ENCODE peak calls at places on chromosomes 2 and 18, in seven cellular contexts. One of them, this sample, is unnamed.

GRCh38 chr2:215029936-215030335 is 108.5 kb downstream of the ABCA12 start:
- DNase-seq in cardiac fibroblast: no peak
- DNase-seq in fibroblast of lung: no peak
- DNase-seq in AG04449: no peak
- DNase-seq in AG10803: no peak
- DNase-seq in stomach: no peak
- DNase-seq in GM12864: no peak
- DNase-seq in this sample: no peak

GRCh38 chr18:37662546-37663339 is 97.1 kb upstream of the CELF4 start:
- DNase-seq in cardiac fibroblast: no peak
- DNase-seq in fibroblast of lung: no peak
- DNase-seq in AG04449: no peak
- DNase-seq in AG10803: no peak
- DNase-seq in stomach: no peak
- DNase-seq in GM12864: no peak
- DNase-seq in this sample: no peak

GRCh38 chr2:30108851-30109250 is 38.0 kb upstream of the YPEL5 start:
- DNase-seq in cardiac fibroblast: no peak
- DNase-seq in fibroblast of lung: no peak
- DNase-seq in AG04449: no peak
- DNase-seq in AG10803: no peak
- DNase-seq in stomach: no peak
- DNase-seq in GM12864: no peak
- DNase-seq in this sample: no peak

GRCh38 chr2:38602136-38602731 is 494 bp downstream of the HNRNPLL start:
- DNase-seq in cardiac fibroblast: no peak
- DNase-seq in fibroblast of lung: no peak
- DNase-seq in AG04449: no peak
- DNase-seq in AG10803: peak
- DNase-seq in stomach: peak
- DNase-seq in GM12864: no peak
- DNase-seq in this sample: peak

GRCh38 chr18:434410-434809 is 66.1 kb downstream of the COLEC12 start:
- DNase-seq in cardiac fibroblast: peak
- DNase-seq in fibroblast of lung: peak
- DNase-seq in AG04449: no peak
- DNase-seq in AG10803: peak
- DNase-seq in stomach: no peak
- DNase-seq in GM12864: no peak
- DNase-seq in this sample: no peak

GRCh38 chr18:43589611-43590151 is 312.4 kb upstream of the SYT4 start:
- DNase-seq in cardiac fibroblast: no peak
- DNase-seq in fibroblast of lung: no peak
- DNase-seq in AG04449: no peak
- DNase-seq in AG10803: no peak
- DNase-seq in stomach: no peak
- DNase-seq in GM12864: no peak
- DNase-seq in this sample: no peak

GRCh38 chr2:110732422-110733413 is at the start of gene ACOXL:
- DNase-seq in cardiac fibroblast: no peak
- DNase-seq in fibroblast of lung: no peak
- DNase-seq in AG04449: no peak
- DNase-seq in AG10803: no peak
- DNase-seq in stomach: peak
- DNase-seq in GM12864: no peak
- DNase-seq in this sample: peak

GRCh38 chr2:231597014-231597611 is 4.4 kb downstream of the TEX44 start:
- DNase-seq in cardiac fibroblast: peak
- DNase-seq in fibroblast of lung: peak
- DNase-seq in AG04449: no peak
- DNase-seq in AG10803: peak
- DNase-seq in stomach: no peak
- DNase-seq in GM12864: peak
- DNase-seq in this sample: no peak

GRCh38 chr2:219444566-219445091 is 10.0 kb downstream of the SPEG start:
- DNase-seq in cardiac fibroblast: no peak
- DNase-seq in fibroblast of lung: no peak
- DNase-seq in AG04449: no peak
- DNase-seq in AG10803: no peak
- DNase-seq in stomach: no peak
- DNase-seq in GM12864: no peak
- DNase-seq in this sample: no peak

DNA sequence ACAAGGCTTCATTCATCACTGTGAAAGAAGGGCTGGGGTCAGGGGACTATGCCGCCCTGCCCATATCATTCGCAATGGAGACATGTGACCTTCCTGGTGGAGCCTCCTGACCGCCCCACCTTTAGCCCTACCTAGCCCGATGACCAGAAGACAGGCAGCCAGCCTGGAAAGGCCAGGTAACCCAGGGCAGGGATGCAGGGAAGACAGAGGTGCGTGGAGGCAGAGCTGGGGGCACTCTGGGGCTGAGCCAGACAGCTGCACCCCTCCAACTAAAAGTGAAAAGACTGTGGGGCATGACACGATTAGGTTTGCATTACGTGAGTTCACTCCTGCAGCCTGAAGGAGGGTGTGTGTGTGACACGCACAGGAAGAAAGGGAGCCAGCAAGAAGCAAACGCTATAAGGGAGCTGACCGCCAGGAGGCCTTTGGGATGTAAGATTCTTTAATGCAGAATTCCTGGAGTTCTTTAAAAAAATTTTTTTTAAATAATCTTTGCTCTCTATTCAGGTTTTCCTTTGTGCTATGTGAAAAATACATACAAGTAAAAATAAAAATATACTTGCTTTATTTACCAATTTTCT is 3.7 kb upstream of the HES6 start:
- DNase-seq in cardiac fibroblast: no peak
- DNase-seq in fibroblast of lung: no peak
- DNase-seq in AG04449: no peak
- DNase-seq in AG10803: no peak
- DNase-seq in stomach: no peak
- DNase-seq in GM12864: no peak
- DNase-seq in this sample: no peak
- TF ChIP-seq CTCF in cardiac fibroblast: peak
- TF ChIP-seq CTCF in fibroblast of lung: peak
- TF ChIP-seq CTCF in AG04449: no peak
- TF ChIP-seq CTCF in AG10803: no peak
- TF ChIP-seq CTCF in stomach: no peak
- TF ChIP-seq CTCF in GM12864: no peak
- TF ChIP-seq CTCF in this sample: peak

GRCh38 chr2:240560480-240561324 is 545 bp downstream of the DUSP28 start:
- DNase-seq in cardiac fibroblast: peak
- DNase-seq in fibroblast of lung: peak
- DNase-seq in AG04449: peak
- DNase-seq in AG10803: peak
- DNase-seq in stomach: peak
- DNase-seq in GM12864: peak
- DNase-seq in this sample: peak
- TF ChIP-seq CTCF in cardiac fibroblast: peak
- TF ChIP-seq CTCF in fibroblast of lung: peak
- TF ChIP-seq CTCF in AG04449: peak
- TF ChIP-seq CTCF in AG10803: peak
- TF ChIP-seq CTCF in stomach: no peak
- TF ChIP-seq CTCF in GM12864: peak
- TF ChIP-seq CTCF in this sample: peak

DNA sequence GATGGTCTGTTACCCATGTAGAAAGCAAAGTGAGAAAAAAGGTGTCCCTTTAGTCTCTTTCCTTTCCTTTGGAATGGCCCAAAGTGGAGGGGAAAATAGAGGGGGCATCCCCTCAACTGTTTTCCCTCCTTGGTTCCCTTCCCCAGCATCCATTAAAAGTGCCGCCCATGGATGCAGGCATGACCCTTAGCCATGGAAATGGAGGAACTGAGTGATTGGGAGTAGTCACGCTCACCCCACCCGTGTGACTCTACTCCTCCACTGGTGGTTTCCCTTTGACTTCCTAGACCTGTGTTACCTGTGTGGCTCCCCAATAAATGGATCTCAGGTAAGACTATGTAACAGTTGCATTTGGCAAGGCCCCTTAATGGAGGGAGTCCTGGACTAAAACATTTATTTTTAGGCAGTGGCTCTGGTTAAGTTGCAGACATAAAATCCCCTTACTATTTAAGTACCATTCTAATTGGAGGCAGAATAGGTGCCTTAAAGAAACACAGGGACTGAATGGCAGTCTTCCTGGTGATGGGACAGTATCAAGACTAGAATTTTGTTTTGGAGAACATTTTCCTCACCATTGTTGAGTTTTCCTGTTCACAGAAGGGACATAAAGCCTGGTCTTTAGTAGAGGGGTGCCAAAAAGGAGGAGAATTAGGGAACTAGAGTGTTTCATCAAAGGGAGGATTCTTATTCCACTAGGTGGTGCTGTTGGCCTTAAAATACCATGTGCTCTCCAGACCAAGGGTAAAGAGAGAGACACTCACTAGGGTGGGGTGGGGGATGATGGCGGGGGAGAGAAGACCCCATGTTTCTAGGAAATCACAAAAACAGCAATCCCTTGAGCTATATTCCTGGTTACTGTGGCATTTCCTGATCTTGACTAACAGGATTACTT is 25.7 kb upstream of the PLA2R1 start:
- DNase-seq in cardiac fibroblast: peak
- DNase-seq in fibroblast of lung: peak
- DNase-seq in AG04449: no peak
- DNase-seq in AG10803: peak
- DNase-seq in stomach: no peak
- DNase-seq in GM12864: peak
- DNase-seq in this sample: no peak
- TF ChIP-seq CTCF in cardiac fibroblast: peak
- TF ChIP-seq CTCF in fibroblast of lung: peak
- TF ChIP-seq CTCF in AG04449: no peak
- TF ChIP-seq CTCF in AG10803: peak
- TF ChIP-seq CTCF in stomach: no peak
- TF ChIP-seq CTCF in GM12864: peak
- TF ChIP-seq CTCF in this sample: no peak

GRCh38 chr2:212520340-212520739 is 18.3 kb downstream of the ERBB4 start:
- DNase-seq in cardiac fibroblast: no peak
- DNase-seq in fibroblast of lung: no peak
- DNase-seq in AG04449: no peak
- DNase-seq in AG10803: peak
- DNase-seq in stomach: no peak
- DNase-seq in GM12864: no peak
- DNase-seq in this sample: no peak
- TF ChIP-seq CTCF in cardiac fibroblast: peak
- TF ChIP-seq CTCF in fibroblast of lung: no peak
- TF ChIP-seq CTCF in AG04449: no peak
- TF ChIP-seq CTCF in AG10803: peak
- TF ChIP-seq CTCF in stomach: no peak
- TF ChIP-seq CTCF in GM12864: no peak
- TF ChIP-seq CTCF in this sample: no peak

DNA sequence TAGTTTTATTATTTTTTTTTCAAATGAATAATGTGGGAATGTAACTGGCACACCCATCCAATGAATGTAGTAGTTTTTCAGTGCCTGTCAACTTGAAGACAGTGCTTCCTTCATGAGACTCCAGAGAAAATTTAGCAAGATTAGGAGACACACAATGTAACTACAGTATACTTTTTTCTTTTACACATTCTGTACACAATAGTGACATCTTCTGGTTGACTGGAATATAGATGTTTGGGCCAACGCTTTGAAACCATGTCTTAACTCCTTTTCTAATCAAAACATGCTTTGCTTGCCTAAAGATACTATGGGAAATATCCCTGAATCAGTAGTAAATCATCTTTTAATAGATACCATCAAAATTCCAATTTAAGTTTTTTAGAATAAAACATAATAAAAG is 229.5 kb upstream of the ZC3H15 start:
- DNase-seq in cardiac fibroblast: peak
- DNase-seq in fibroblast of lung: peak
- DNase-seq in AG04449: no peak
- DNase-seq in AG10803: peak
- DNase-seq in stomach: no peak
- DNase-seq in GM12864: no peak
- DNase-seq in this sample: no peak
- TF ChIP-seq CTCF in cardiac fibroblast: peak
- TF ChIP-seq CTCF in fibroblast of lung: peak
- TF ChIP-seq CTCF in AG04449: peak
- TF ChIP-seq CTCF in AG10803: peak
- TF ChIP-seq CTCF in stomach: no peak
- TF ChIP-seq CTCF in GM12864: peak
- TF ChIP-seq CTCF in this sample: peak

DNA sequence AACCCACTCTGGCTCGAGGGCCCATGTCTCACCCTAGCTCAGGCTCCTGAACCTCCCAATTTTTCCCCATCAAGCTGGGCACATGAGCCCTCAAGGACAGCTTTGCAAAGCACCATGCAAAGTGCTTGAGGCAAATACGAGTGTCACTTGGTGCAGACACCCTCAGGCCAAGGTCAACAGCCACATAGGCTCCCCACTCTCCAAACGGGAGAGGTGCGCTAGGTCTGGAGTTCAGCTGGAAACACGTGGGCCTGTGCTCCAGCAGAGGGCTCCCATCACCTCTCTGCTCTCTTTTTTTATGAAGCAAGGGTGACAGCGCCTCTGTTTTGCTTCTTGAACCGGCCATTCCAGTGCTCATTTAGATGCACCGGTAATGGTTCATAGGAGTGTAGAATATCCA is 11.9 kb upstream of the ARHGAP25 start:
- DNase-seq in cardiac fibroblast: no peak
- DNase-seq in fibroblast of lung: no peak
- DNase-seq in AG04449: no peak
- DNase-seq in AG10803: no peak
- DNase-seq in stomach: no peak
- DNase-seq in GM12864: no peak
- DNase-seq in this sample: no peak
- TF ChIP-seq CTCF in cardiac fibroblast: peak
- TF ChIP-seq CTCF in fibroblast of lung: no peak
- TF ChIP-seq CTCF in AG04449: no peak
- TF ChIP-seq CTCF in AG10803: peak
- TF ChIP-seq CTCF in stomach: no peak
- TF ChIP-seq CTCF in GM12864: peak
- TF ChIP-seq CTCF in this sample: no peak

DNA sequence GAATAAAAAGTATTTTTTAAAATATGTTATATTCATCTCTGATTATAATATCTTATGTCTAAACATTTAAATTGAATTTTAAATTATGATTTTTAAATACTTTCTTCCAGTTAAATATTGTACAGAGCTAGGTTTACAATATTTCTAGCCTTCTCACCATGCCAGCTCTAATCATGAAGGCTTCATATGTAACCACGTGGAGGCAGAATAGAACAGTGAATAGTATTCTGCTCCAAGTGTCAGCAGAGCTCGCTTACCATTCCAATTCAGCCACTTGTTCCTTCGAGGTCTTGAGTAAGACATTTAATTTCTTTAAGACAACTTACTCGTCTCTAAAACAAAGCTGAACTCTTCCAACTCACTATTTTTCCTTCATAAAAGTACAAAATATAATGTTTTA is 871.8 kb downstream of the SUCLG1 start:
- DNase-seq in cardiac fibroblast: no peak
- DNase-seq in fibroblast of lung: no peak
- DNase-seq in AG04449: no peak
- DNase-seq in AG10803: no peak
- DNase-seq in stomach: no peak
- DNase-seq in GM12864: no peak
- DNase-seq in this sample: no peak
- TF ChIP-seq CTCF in cardiac fibroblast: no peak
- TF ChIP-seq CTCF in fibroblast of lung: no peak
- TF ChIP-seq CTCF in AG04449: no peak
- TF ChIP-seq CTCF in AG10803: no peak
- TF ChIP-seq CTCF in stomach: no peak
- TF ChIP-seq CTCF in GM12864: no peak
- TF ChIP-seq CTCF in this sample: no peak

GRCh38 chr18:77141401-77142118 is 9.0 kb upstream of the MBP start:
- DNase-seq in cardiac fibroblast: no peak
- DNase-seq in fibroblast of lung: no peak
- DNase-seq in AG04449: no peak
- DNase-seq in AG10803: no peak
- DNase-seq in stomach: no peak
- DNase-seq in GM12864: no peak
- DNase-seq in this sample: no peak
- TF ChIP-seq CTCF in cardiac fibroblast: peak
- TF ChIP-seq CTCF in fibroblast of lung: no peak
- TF ChIP-seq CTCF in AG04449: no peak
- TF ChIP-seq CTCF in AG10803: no peak
- TF ChIP-seq CTCF in stomach: no peak
- TF ChIP-seq CTCF in GM12864: peak
- TF ChIP-seq CTCF in this sample: no peak

This sample was measured in transverse colon.